ENCODE peak calls at places on chromosomes 5 and 9, in nine cellular contexts. One of them, this sample, is unnamed.

GRCh38 chr9:119509291-119509905 is 140.2 kb upstream of the BRINP1 start:
- DNase-seq in GM23248: peak; percentile 11
- DNase-seq in Right ventricle myocardium superior: no peak
- DNase-seq in posterior vena cava: no peak
- DNase-seq in KG1: no peak
- DNase-seq in EL: no peak
- DNase-seq in H7: no peak
- DNase-seq in stimulated activated CD4-positive, alpha-beta T cell treated with anti-CD3 and anti-CD28 coated beads, Interleukin-4, amount 100 ng/mL, for 48 hours: no peak
- DNase-seq in WERI-Rb-1: no peak
- DNase-seq in this sample: no peak

GRCh38 chr9:29349050-29349449 is 1775.8 kb upstream of the C9orf72 start:
- DNase-seq in posterior vena cava: no peak
- DNase-seq in GM23248: no peak
- DNase-seq in H7: no peak
- DNase-seq in KG1: no peak
- DNase-seq in EL: peak; percentile 12
- DNase-seq in WERI-Rb-1: no peak
- DNase-seq in Right ventricle myocardium superior: no peak
- DNase-seq in stimulated activated CD4-positive, alpha-beta T cell treated with anti-CD3 and anti-CD28 coated beads, Interleukin-4, amount 100 ng/mL, for 48 hours: no peak
- DNase-seq in this sample: peak; percentile 57

GRCh38 chr9:122380293-122380692 is 9.5 kb downstream of the PTGS1 start:
- DNase-seq in WERI-Rb-1: no peak
- DNase-seq in Right ventricle myocardium superior: no peak
- DNase-seq in EL: no peak
- DNase-seq in posterior vena cava: no peak
- DNase-seq in stimulated activated CD4-positive, alpha-beta T cell treated with anti-CD3 and anti-CD28 coated beads, Interleukin-4, amount 100 ng/mL, for 48 hours: no peak
- DNase-seq in GM23248: no peak
- DNase-seq in KG1: no peak
- DNase-seq in H7: no peak
- DNase-seq in this sample: no peak

GRCh38 chr9:93582550-93582949 is 6.2 kb downstream of the PHF2 start:
- DNase-seq in GM23248: no peak
- DNase-seq in posterior vena cava: no peak
- DNase-seq in stimulated activated CD4-positive, alpha-beta T cell treated with anti-CD3 and anti-CD28 coated beads, Interleukin-4, amount 100 ng/mL, for 48 hours: no peak
- DNase-seq in H7: no peak
- DNase-seq in WERI-Rb-1: no peak
- DNase-seq in Right ventricle myocardium superior: no peak
- DNase-seq in KG1: no peak
- DNase-seq in EL: no peak
- DNase-seq in this sample: no peak

GRCh38 chr9:133132174-133132573 is 11.1 kb upstream of the RALGDS start:
- DNase-seq in KG1: no peak
- DNase-seq in H7: no peak
- DNase-seq in GM23248: no peak
- DNase-seq in EL: no peak
- DNase-seq in stimulated activated CD4-positive, alpha-beta T cell treated with anti-CD3 and anti-CD28 coated beads, Interleukin-4, amount 100 ng/mL, for 48 hours: no peak
- DNase-seq in Right ventricle myocardium superior: no peak
- DNase-seq in posterior vena cava: no peak
- DNase-seq in WERI-Rb-1: no peak
- DNase-seq in this sample: no peak

GRCh38 chr5:143851383-143851782 is 39.4 kb downstream of the HMHB1 start:
- DNase-seq in EL: no peak
- DNase-seq in KG1: no peak
- DNase-seq in GM23248: no peak
- DNase-seq in stimulated activated CD4-positive, alpha-beta T cell treated with anti-CD3 and anti-CD28 coated beads, Interleukin-4, amount 100 ng/mL, for 48 hours: no peak
- DNase-seq in posterior vena cava: no peak
- DNase-seq in Right ventricle myocardium superior: no peak
- DNase-seq in H7: no peak
- DNase-seq in WERI-Rb-1: no peak
- DNase-seq in this sample: no peak

GRCh38 chr9:116075191-116075590 is 78.4 kb upstream of the PAPPA start:
- DNase-seq in WERI-Rb-1: no peak
- DNase-seq in Right ventricle myocardium superior: no peak
- DNase-seq in KG1: no peak
- DNase-seq in GM23248: peak; percentile 92
- DNase-seq in H7: no peak
- DNase-seq in stimulated activated CD4-positive, alpha-beta T cell treated with anti-CD3 and anti-CD28 coated beads, Interleukin-4, amount 100 ng/mL, for 48 hours: no peak
- DNase-seq in posterior vena cava: no peak
- DNase-seq in EL: peak; percentile 77
- DNase-seq in this sample: peak; percentile 65

GRCh38 chr9:113559834-113560620 is 96.5 kb downstream of the RGS3 start:
- DNase-seq in H7: no peak
- DNase-seq in Right ventricle myocardium superior: no peak
- DNase-seq in GM23248: no peak
- DNase-seq in posterior vena cava: peak; percentile 46
- DNase-seq in KG1: no peak
- DNase-seq in EL: no peak
- DNase-seq in stimulated activated CD4-positive, alpha-beta T cell treated with anti-CD3 and anti-CD28 coated beads, Interleukin-4, amount 100 ng/mL, for 48 hours: no peak
- DNase-seq in WERI-Rb-1: no peak
- DNase-seq in this sample: no peak

GRCh38 chr9:95506438-95506691 is 10.4 kb downstream of the PTCH1 start:
- DNase-seq in stimulated activated CD4-positive, alpha-beta T cell treated with anti-CD3 and anti-CD28 coated beads, Interleukin-4, amount 100 ng/mL, for 48 hours: no peak
- DNase-seq in H7: peak; percentile 59
- DNase-seq in KG1: no peak
- DNase-seq in Right ventricle myocardium superior: no peak
- DNase-seq in posterior vena cava: no peak
- DNase-seq in EL: peak; percentile 53
- DNase-seq in WERI-Rb-1: peak; percentile 39
- DNase-seq in GM23248: peak; percentile 79
- DNase-seq in this sample: peak; percentile 67

GRCh38 chr9:14471041-14471440 is 157.1 kb upstream of the NFIB start:
- DNase-seq in H7: no peak
- DNase-seq in posterior vena cava: no peak
- DNase-seq in stimulated activated CD4-positive, alpha-beta T cell treated with anti-CD3 and anti-CD28 coated beads, Interleukin-4, amount 100 ng/mL, for 48 hours: no peak
- DNase-seq in EL: no peak
- DNase-seq in Right ventricle myocardium superior: no peak
- DNase-seq in KG1: no peak
- DNase-seq in WERI-Rb-1: no peak
- DNase-seq in GM23248: no peak
- DNase-seq in this sample: no peak

GRCh38 chr9:84990416-84990815 is 320.9 kb downstream of the NTRK2 start:
- DNase-seq in H7: no peak
- DNase-seq in WERI-Rb-1: no peak
- DNase-seq in EL: no peak
- DNase-seq in posterior vena cava: no peak
- DNase-seq in Right ventricle myocardium superior: no peak
- DNase-seq in GM23248: no peak
- DNase-seq in stimulated activated CD4-positive, alpha-beta T cell treated with anti-CD3 and anti-CD28 coated beads, Interleukin-4, amount 100 ng/mL, for 48 hours: no peak
- DNase-seq in KG1: no peak
- DNase-seq in this sample: peak; percentile 24

GRCh38 chr5:142871880-142872200 is 101.7 kb downstream of the ARHGAP26 start:
- DNase-seq in WERI-Rb-1: no peak
- DNase-seq in H7: no peak
- DNase-seq in EL: peak; percentile 42
- DNase-seq in posterior vena cava: no peak
- DNase-seq in stimulated activated CD4-positive, alpha-beta T cell treated with anti-CD3 and anti-CD28 coated beads, Interleukin-4, amount 100 ng/mL, for 48 hours: no peak
- DNase-seq in Right ventricle myocardium superior: peak; percentile 64
- DNase-seq in GM23248: peak; percentile 36
- DNase-seq in KG1: no peak
- DNase-seq in this sample: no peak

GRCh38 chr9:74630228-74630627 is 133.1 kb downstream of the RORB start:
- DNase-seq in stimulated activated CD4-positive, alpha-beta T cell treated with anti-CD3 and anti-CD28 coated beads, Interleukin-4, amount 100 ng/mL, for 48 hours: no peak
- DNase-seq in GM23248: no peak
- DNase-seq in EL: no peak
- DNase-seq in posterior vena cava: no peak
- DNase-seq in WERI-Rb-1: no peak
- DNase-seq in KG1: no peak
- DNase-seq in H7: peak; percentile 8
- DNase-seq in Right ventricle myocardium superior: no peak
- DNase-seq in this sample: no peak

GRCh38 chr5:176337913-176338312 is 23.7 kb downstream of the KIAA1191 start:
- DNase-seq in posterior vena cava: no peak
- DNase-seq in EL: no peak
- DNase-seq in GM23248: no peak
- DNase-seq in Right ventricle myocardium superior: no peak
- DNase-seq in WERI-Rb-1: no peak
- DNase-seq in KG1: no peak
- DNase-seq in stimulated activated CD4-positive, alpha-beta T cell treated with anti-CD3 and anti-CD28 coated beads, Interleukin-4, amount 100 ng/mL, for 48 hours: no peak
- DNase-seq in H7: no peak
- DNase-seq in this sample: no peak

GRCh38 chr5:142192296-142192695 is 83.7 kb downstream of the NDFIP1 start:
- DNase-seq in WERI-Rb-1: no peak
- DNase-seq in posterior vena cava: no peak
- DNase-seq in KG1: no peak
- DNase-seq in GM23248: no peak
- DNase-seq in EL: no peak
- DNase-seq in H7: no peak
- DNase-seq in stimulated activated CD4-positive, alpha-beta T cell treated with anti-CD3 and anti-CD28 coated beads, Interleukin-4, amount 100 ng/mL, for 48 hours: no peak
- DNase-seq in Right ventricle myocardium superior: no peak
- DNase-seq in this sample: no peak

GRCh38 chr9:135858491-135859185 is 48.7 kb downstream of the CAMSAP1 start:
- DNase-seq in KG1: no peak
- DNase-seq in posterior vena cava: no peak
- DNase-seq in WERI-Rb-1: no peak
- DNase-seq in GM23248: peak; percentile 39
- DNase-seq in Right ventricle myocardium superior: no peak
- DNase-seq in H7: no peak
- DNase-seq in EL: no peak
- DNase-seq in stimulated activated CD4-positive, alpha-beta T cell treated with anti-CD3 and anti-CD28 coated beads, Interleukin-4, amount 100 ng/mL, for 48 hours: no peak
- DNase-seq in this sample: no peak

GRCh38 chr5:57394421-57395210 is 88.0 kb downstream of the ACTBL2 start:
- DNase-seq in EL: no peak
- DNase-seq in posterior vena cava: no peak
- DNase-seq in KG1: no peak
- DNase-seq in WERI-Rb-1: no peak
- DNase-seq in GM23248: no peak
- DNase-seq in stimulated activated CD4-positive, alpha-beta T cell treated with anti-CD3 and anti-CD28 coated beads, Interleukin-4, amount 100 ng/mL, for 48 hours: no peak
- DNase-seq in H7: no peak
- DNase-seq in Right ventricle myocardium superior: no peak
- DNase-seq in this sample: no peak

GRCh38 chr5:102603670-102604069 is 104.9 kb upstream of the SLCO6A1 start:
- DNase-seq in H7: no peak
- DNase-seq in posterior vena cava: no peak
- DNase-seq in KG1: no peak
- DNase-seq in EL: no peak
- DNase-seq in GM23248: no peak
- DNase-seq in stimulated activated CD4-positive, alpha-beta T cell treated with anti-CD3 and anti-CD28 coated beads, Interleukin-4, amount 100 ng/mL, for 48 hours: no peak
- DNase-seq in Right ventricle myocardium superior: no peak
- DNase-seq in WERI-Rb-1: no peak
- DNase-seq in this sample: no peak

GRCh38 chr5:20230010-20230409 is 242.0 kb upstream of the CDH18 start:
- DNase-seq in EL: no peak
- DNase-seq in WERI-Rb-1: no peak
- DNase-seq in H7: no peak
- DNase-seq in KG1: no peak
- DNase-seq in posterior vena cava: no peak
- DNase-seq in stimulated activated CD4-positive, alpha-beta T cell treated with anti-CD3 and anti-CD28 coated beads, Interleukin-4, amount 100 ng/mL, for 48 hours: no peak
- DNase-seq in Right ventricle myocardium superior: no peak
- DNase-seq in GM23248: no peak
- DNase-seq in this sample: no peak

GRCh38 chr5:32027717-32028321 is 146.3 kb downstream of the GOLPH3 start:
- DNase-seq in posterior vena cava: no peak
- DNase-seq in WERI-Rb-1: no peak
- DNase-seq in Right ventricle myocardium superior: peak; percentile 70
- DNase-seq in stimulated activated CD4-positive, alpha-beta T cell treated with anti-CD3 and anti-CD28 coated beads, Interleukin-4, amount 100 ng/mL, for 48 hours: no peak
- DNase-seq in EL: peak; percentile 96
- DNase-seq in KG1: no peak
- DNase-seq in H7: no peak
- DNase-seq in GM23248: peak; percentile 97
- DNase-seq in this sample: peak; percentile 99

GRCh38 chr5:171129308-171129707 is 179.7 kb upstream of the TLX3 start:
- DNase-seq in Right ventricle myocardium superior: no peak
- DNase-seq in stimulated activated CD4-positive, alpha-beta T cell treated with anti-CD3 and anti-CD28 coated beads, Interleukin-4, amount 100 ng/mL, for 48 hours: no peak
- DNase-seq in KG1: no peak
- DNase-seq in WERI-Rb-1: no peak
- DNase-seq in posterior vena cava: no peak
- DNase-seq in H7: no peak
- DNase-seq in GM23248: no peak
- DNase-seq in EL: no peak
- DNase-seq in this sample: no peak

GRCh38 chr9:132631280-132631679 is 38.5 kb downstream of the DDX31 start:
- DNase-seq in stimulated activated CD4-positive, alpha-beta T cell treated with anti-CD3 and anti-CD28 coated beads, Interleukin-4, amount 100 ng/mL, for 48 hours: no peak
- DNase-seq in Right ventricle myocardium superior: no peak
- DNase-seq in WERI-Rb-1: no peak
- DNase-seq in KG1: no peak
- DNase-seq in posterior vena cava: no peak
- DNase-seq in H7: no peak
- DNase-seq in GM23248: peak; percentile 55
- DNase-seq in EL: peak; percentile 82
- DNase-seq in this sample: peak; percentile 61

GRCh38 chr5:143572671-143573070 is 169.2 kb upstream of the NR3C1 start:
- DNase-seq in Right ventricle myocardium superior: no peak
- DNase-seq in stimulated activated CD4-positive, alpha-beta T cell treated with anti-CD3 and anti-CD28 coated beads, Interleukin-4, amount 100 ng/mL, for 48 hours: no peak
- DNase-seq in H7: no peak
- DNase-seq in KG1: no peak
- DNase-seq in EL: no peak
- DNase-seq in WERI-Rb-1: no peak
- DNase-seq in GM23248: no peak
- DNase-seq in posterior vena cava: no peak
- DNase-seq in this sample: no peak

GRCh38 chr9:123647145-123647544 is 282.8 kb downstream of the DENND1A start:
- DNase-seq in H7: no peak
- DNase-seq in GM23248: no peak
- DNase-seq in stimulated activated CD4-positive, alpha-beta T cell treated with anti-CD3 and anti-CD28 coated beads, Interleukin-4, amount 100 ng/mL, for 48 hours: no peak
- DNase-seq in WERI-Rb-1: no peak
- DNase-seq in posterior vena cava: no peak
- DNase-seq in KG1: no peak
- DNase-seq in Right ventricle myocardium superior: no peak
- DNase-seq in EL: no peak
- DNase-seq in this sample: no peak

GRCh38 chr5:1707467-1707866 is 92.2 kb downstream of the MRPL36 start:
- DNase-seq in H7: peak; percentile 32
- DNase-seq in GM23248: no peak
- DNase-seq in Right ventricle myocardium superior: no peak
- DNase-seq in WERI-Rb-1: no peak
- DNase-seq in EL: no peak
- DNase-seq in KG1: no peak
- DNase-seq in stimulated activated CD4-positive, alpha-beta T cell treated with anti-CD3 and anti-CD28 coated beads, Interleukin-4, amount 100 ng/mL, for 48 hours: no peak
- DNase-seq in posterior vena cava: no peak
- DNase-seq in this sample: no peak

GRCh38 chr9:16410601-16411285 is 459.7 kb downstream of the BNC2 start:
- DNase-seq in GM23248: peak; percentile 68
- DNase-seq in KG1: no peak
- DNase-seq in posterior vena cava: no peak
- DNase-seq in WERI-Rb-1: no peak
- DNase-seq in H7: no peak
- DNase-seq in EL: peak; percentile 69
- DNase-seq in Right ventricle myocardium superior: no peak
- DNase-seq in stimulated activated CD4-positive, alpha-beta T cell treated with anti-CD3 and anti-CD28 coated beads, Interleukin-4, amount 100 ng/mL, for 48 hours: no peak
- DNase-seq in this sample: peak; percentile 31

This sample was measured in mesenchymal stem cell.